ENCODE peak calls at places on chromosomes 11 and 22, in eight cellular contexts. I, W, A, T, R, S, K and D are unnamed samples.

GRCh38 chr11:72775288-72776110 is 18.3 kb downstream of the STARD10 start:
- DNase-seq in T (no peak), W (no peak), S (no peak), A (no peak), R (no peak), K (no peak), I (no peak), D (no peak)

GRCh38 chr11:106733518-106734162 is 284.6 kb downstream of the GUCY1A2 start:
- DNase-seq in S (no peak), T (peak; percentile 5), K (no peak), I (no peak), A (peak; percentile 2), W (peak; percentile 25), R (no peak), D (no peak)

GRCh38 chr22:49735411-49736311 is 92.0 kb downstream of the BRD1 start:
- DNase-seq in K (no peak), I (no peak), R (no peak), T (no peak), S (no peak), A (no peak), W (no peak), D (peak; percentile 58)

GRCh38 chr11:62645934-62646824 is at the start of gene GANAB:
- DNase-seq in I (peak; percentile 97), W (peak; percentile 96), K (peak; percentile 97), T (peak; percentile 92), S (peak; percentile 99), A (peak; percentile 99), R (peak; percentile 99), D (peak; percentile 97)

GRCh38 chr11:44680982-44681597 is 45.7 kb upstream of the TSPAN18 start:
- DNase-seq in K (peak; percentile 16), I (peak; percentile 39), T (no peak), W (no peak), R (no peak), S (no peak), A (peak; percentile 10), D (no peak)

GRCh38 chr11:15665368-15665871 is 550.7 kb downstream of the INSC start:
- DNase-seq in A (peak; percentile 8), S (no peak), T (no peak), I (no peak), K (no peak), W (peak; percentile 2), R (no peak), D (no peak)

GRCh38 chr11:126636911-126637799 is 281.7 kb downstream of the ST3GAL4 start:
- DNase-seq in S (no peak), W (peak; percentile 74), K (no peak), I (no peak), A (peak; percentile 5), R (no peak), T (no peak), D (no peak)

GRCh38 chr11:66388746-66389386 is 17.3 kb upstream of the SLC29A2 start:
- DNase-seq in W (peak; percentile 74), K (peak; percentile 50), S (peak; percentile 85), T (peak; percentile 26), I (peak; percentile 78), A (peak; percentile 76), R (peak; percentile 36), D (peak; percentile 54)

GRCh38 chr11:76266269-76266668 is 60.0 kb upstream of the WNT11 start:
- DNase-seq in W (peak; percentile 84), R (no peak), K (no peak), S (no peak), I (no peak), A (peak; percentile 87), T (peak; percentile 53), D (no peak)

GRCh38 chr11:46422588-46422987 is 31.0 kb upstream of the CHRM4 start:
- DNase-seq in I (no peak), K (no peak), T (no peak), S (no peak), W (no peak), R (no peak), A (peak; percentile 35), D (no peak)

GRCh38 chr11:47523491-47524199 is 29.3 kb downstream of the CELF1 start:
- DNase-seq in K (no peak), I (no peak), A (peak; percentile 91), W (peak; percentile 92), R (peak; percentile 62), S (peak; percentile 28), T (peak; percentile 62), D (peak; percentile 48)

GRCh38 chr11:6443269-6444003 is 2.6 kb upstream of the HPX start:
- DNase-seq in I (peak; percentile 65), S (peak; percentile 64), A (peak; percentile 60), R (peak; percentile 70), W (peak; percentile 47), T (peak; percentile 12), K (peak; percentile 36), D (peak; percentile 77)